ENCODE peak calls at places on chromosomes 2 and 18, in seven cellular contexts. One of them, this sample, is unnamed.
A peak's percentile ranks its signal among the peaks of the same experiment; 100 is the strongest.

GRCh38 chr2:217551229-217551909 is 451.4 kb downstream of the TNS1 start:
- DNase-seq in stomach: no peak
- DNase-seq in Panc1: no peak
- DNase-seq in GM23338: peak; percentile 76
- DNase-seq in suprapubic skin: no peak
- DNase-seq in breast epithelium: no peak
- DNase-seq in spleen: no peak
- DNase-seq in this sample: no peak

GRCh38 chr2:235496239-235496621 is 2.4 kb downstream of the AGAP1 start:
- DNase-seq in suprapubic skin: no peak
- DNase-seq in GM23338: no peak
- DNase-seq in Panc1: no peak
- DNase-seq in stomach: no peak
- DNase-seq in spleen: no peak
- DNase-seq in breast epithelium: no peak
- DNase-seq in this sample: no peak

GRCh38 chr2:235194836-235195235 is 243.0 kb downstream of the SH3BP4 start:
- DNase-seq in spleen: no peak
- DNase-seq in GM23338: no peak
- DNase-seq in suprapubic skin: no peak
- DNase-seq in Panc1: no peak
- DNase-seq in stomach: no peak
- DNase-seq in breast epithelium: no peak
- DNase-seq in this sample: no peak

GRCh38 chr18:57440331-57441101 is 5.3 kb downstream of the ONECUT2 start:
- DNase-seq in breast epithelium: no peak
- DNase-seq in spleen: no peak
- DNase-seq in suprapubic skin: no peak
- DNase-seq in stomach: no peak
- DNase-seq in Panc1: no peak
- DNase-seq in GM23338: peak; percentile 58
- DNase-seq in this sample: no peak

GRCh38 chr2:32760628-32761027 is 132.8 kb downstream of the TTC27 start:
- DNase-seq in GM23338: no peak
- DNase-seq in stomach: no peak
- DNase-seq in spleen: no peak
- DNase-seq in breast epithelium: no peak
- DNase-seq in Panc1: no peak
- DNase-seq in suprapubic skin: no peak
- DNase-seq in this sample: no peak

GRCh38 chr2:231047270-231047921 is 9.3 kb upstream of the PSMD1 start:
- DNase-seq in stomach: peak; percentile 47
- DNase-seq in spleen: no peak
- DNase-seq in breast epithelium: no peak
- DNase-seq in GM23338: no peak
- DNase-seq in suprapubic skin: no peak
- DNase-seq in Panc1: no peak
- DNase-seq in this sample: no peak

GRCh38 chr18:21117385-21118135 is 5.9 kb upstream of the ROCK1 start:
- DNase-seq in GM23338: peak; percentile 45
- DNase-seq in breast epithelium: no peak
- DNase-seq in spleen: no peak
- DNase-seq in stomach: no peak
- DNase-seq in Panc1: no peak
- DNase-seq in suprapubic skin: no peak
- DNase-seq in this sample: no peak

GRCh38 chr2:64975232-64975791 is 13.9 kb upstream of the SLC1A4 start:
- DNase-seq in Panc1: peak; percentile 56
- DNase-seq in spleen: no peak
- DNase-seq in breast epithelium: peak; percentile 66
- DNase-seq in stomach: no peak
- DNase-seq in GM23338: peak; percentile 13
- DNase-seq in suprapubic skin: no peak
- DNase-seq in this sample: no peak

GRCh38 chr2:44548221-44549098 is 186.7 kb downstream of the CAMKMT start:
- DNase-seq in stomach: no peak
- DNase-seq in GM23338: no peak
- DNase-seq in Panc1: no peak
- DNase-seq in suprapubic skin: no peak
- DNase-seq in breast epithelium: no peak
- DNase-seq in spleen: no peak
- DNase-seq in this sample: no peak

GRCh38 chr2:181949047-181949446 is 36.6 kb upstream of the PPP1R1C start:
- DNase-seq in suprapubic skin: no peak
- DNase-seq in GM23338: no peak
- DNase-seq in breast epithelium: no peak
- DNase-seq in spleen: no peak
- DNase-seq in Panc1: no peak
- DNase-seq in stomach: no peak
- DNase-seq in this sample: no peak

GRCh38 chr2:20577495-20578235 is 73.2 kb downstream of the HS1BP3 start:
- DNase-seq in spleen: peak; percentile 73
- DNase-seq in stomach: no peak
- DNase-seq in GM23338: no peak
- DNase-seq in suprapubic skin: no peak
- DNase-seq in breast epithelium: peak; percentile 87
- DNase-seq in Panc1: no peak
- DNase-seq in this sample: no peak

GRCh38 chr2:148719941-148720436 is 75.4 kb downstream of the EPC2 start:
- DNase-seq in breast epithelium: no peak
- DNase-seq in suprapubic skin: no peak
- DNase-seq in stomach: no peak
- DNase-seq in Panc1: no peak
- DNase-seq in spleen: no peak
- DNase-seq in GM23338: no peak
- DNase-seq in this sample: no peak

GRCh38 chr18:36798738-36799473 is 29.9 kb downstream of the TPGS2 start:
- DNase-seq in breast epithelium: no peak
- DNase-seq in Panc1: no peak
- DNase-seq in GM23338: peak; percentile 9
- DNase-seq in suprapubic skin: no peak
- DNase-seq in stomach: no peak
- DNase-seq in spleen: no peak
- DNase-seq in this sample: no peak

GRCh38 chr18:49029628-49030027 is 78.9 kb upstream of the SMAD7 start:
- DNase-seq in GM23338: no peak
- DNase-seq in suprapubic skin: peak; percentile 58
- DNase-seq in spleen: no peak
- DNase-seq in breast epithelium: peak; percentile 13
- DNase-seq in Panc1: no peak
- DNase-seq in stomach: no peak
- DNase-seq in this sample: no peak

GRCh38 chr2:202375006-202375610 is 1.0 kb upstream of the BMPR2 start:
- DNase-seq in spleen: peak; percentile 82
- DNase-seq in breast epithelium: peak; percentile 58
- DNase-seq in GM23338: peak; percentile 60
- DNase-seq in stomach: peak; percentile 29
- DNase-seq in Panc1: no peak
- DNase-seq in suprapubic skin: peak; percentile 85
- DNase-seq in this sample: peak; percentile 57

GRCh38 chr2:206477296-206477695 is 34.0 kb downstream of the ADAM23 start:
- DNase-seq in stomach: no peak
- DNase-seq in breast epithelium: no peak
- DNase-seq in Panc1: no peak
- DNase-seq in suprapubic skin: no peak
- DNase-seq in GM23338: no peak
- DNase-seq in spleen: no peak
- DNase-seq in this sample: no peak

GRCh38 chr2:159968282-159968900 is 94.0 kb downstream of the PLA2R1 start:
- DNase-seq in stomach: no peak
- DNase-seq in GM23338: peak; percentile 87
- DNase-seq in breast epithelium: no peak
- DNase-seq in spleen: no peak
- DNase-seq in suprapubic skin: no peak
- DNase-seq in Panc1: no peak
- DNase-seq in this sample: peak; percentile 8

GRCh38 chr2:143732076-143732475 is 602.9 kb downstream of the ARHGAP15 start:
- DNase-seq in spleen: no peak
- DNase-seq in breast epithelium: no peak
- DNase-seq in stomach: no peak
- DNase-seq in Panc1: no peak
- DNase-seq in suprapubic skin: no peak
- DNase-seq in GM23338: no peak
- DNase-seq in this sample: no peak

GRCh38 chr2:215528555-215528954 is 92.7 kb upstream of the FN1 start:
- DNase-seq in breast epithelium: no peak
- DNase-seq in Panc1: no peak
- DNase-seq in spleen: no peak
- DNase-seq in stomach: no peak
- DNase-seq in GM23338: no peak
- DNase-seq in suprapubic skin: no peak
- DNase-seq in this sample: no peak

GRCh38 chr2:16373341-16373740 is 292.3 kb downstream of the CYRIA start:
- DNase-seq in GM23338: no peak
- DNase-seq in stomach: no peak
- DNase-seq in spleen: no peak
- DNase-seq in Panc1: no peak
- DNase-seq in breast epithelium: no peak
- DNase-seq in suprapubic skin: no peak
- DNase-seq in this sample: no peak
- H3K4me3 ChIP-seq in GM23338: no peak overlapping the region
- H3K4me3 ChIP-seq in stomach: no peak overlapping the region
- H3K4me3 ChIP-seq in spleen: no peak overlapping the region
- H3K4me3 ChIP-seq in Panc1: no peak overlapping the region
- H3K4me3 ChIP-seq in breast epithelium: no peak overlapping the region
- H3K4me3 ChIP-seq in suprapubic skin: no peak overlapping the region
- H3K4me3 ChIP-seq in this sample: no peak overlapping the region

GRCh38 chr2:88859461-88859860 is 168.0 kb downstream of the RPIA start:
- DNase-seq in GM23338: no peak
- DNase-seq in Panc1: no peak
- DNase-seq in stomach: no peak
- DNase-seq in breast epithelium: no peak
- DNase-seq in suprapubic skin: no peak
- DNase-seq in spleen: no peak
- DNase-seq in this sample: no peak
- TF ChIP-seq POLR2AphosphoS5 in GM23338: no peak
- TF ChIP-seq POLR2AphosphoS5 in Panc1: no peak
- TF ChIP-seq POLR2AphosphoS5 in stomach: no peak
- TF ChIP-seq POLR2AphosphoS5 in breast epithelium: no peak
- TF ChIP-seq POLR2AphosphoS5 in suprapubic skin: no peak
- TF ChIP-seq POLR2AphosphoS5 in spleen: peak; percentile 77
- TF ChIP-seq POLR2AphosphoS5 in this sample: no peak

DNA sequence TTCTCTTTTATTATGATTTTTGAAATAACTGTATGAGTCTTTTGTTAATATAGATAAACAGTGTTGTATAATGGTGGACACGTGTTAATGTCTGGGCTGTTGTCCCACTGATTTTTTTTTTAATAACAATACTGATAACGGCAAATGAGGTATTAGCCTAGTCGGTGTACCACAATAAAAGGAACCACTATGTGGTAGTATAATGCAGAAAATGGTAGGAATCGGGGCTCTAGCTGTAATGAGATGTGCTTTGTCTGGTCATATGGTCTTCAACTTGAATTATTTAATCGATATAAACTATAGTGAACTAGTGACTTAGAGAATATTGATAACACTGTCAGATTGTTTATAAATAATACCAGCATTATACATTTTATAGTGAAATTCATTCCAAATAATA is 517.9 kb upstream of the SPHKAP start:
- DNase-seq in stomach: no peak
- DNase-seq in spleen: no peak
- DNase-seq in suprapubic skin: no peak
- DNase-seq in Panc1: no peak
- DNase-seq in breast epithelium: no peak
- DNase-seq in GM23338: no peak
- DNase-seq in this sample: no peak
- TF ChIP-seq CTCF in stomach: no peak
- TF ChIP-seq CTCF in spleen: no peak
- TF ChIP-seq CTCF in suprapubic skin: no peak
- TF ChIP-seq CTCF in Panc1: no peak
- TF ChIP-seq CTCF in breast epithelium: no peak
- TF ChIP-seq CTCF in GM23338: peak; percentile 62
- TF ChIP-seq CTCF in this sample: no peak

GRCh38 chr2:133674066-133674432 is 105.8 kb upstream of the NCKAP5 start:
- DNase-seq in GM23338: no peak
- DNase-seq in stomach: no peak
- DNase-seq in suprapubic skin: no peak
- DNase-seq in breast epithelium: no peak
- DNase-seq in Panc1: no peak
- DNase-seq in spleen: no peak
- DNase-seq in this sample: no peak
- H3K4me3 ChIP-seq in GM23338: no peak overlapping the region
- H3K4me3 ChIP-seq in stomach: peak overlapping the region; percentile 34
- H3K4me3 ChIP-seq in suprapubic skin: peak overlapping the region; percentile 37
- H3K4me3 ChIP-seq in breast epithelium: no peak overlapping the region
- H3K4me3 ChIP-seq in Panc1: no peak overlapping the region
- H3K4me3 ChIP-seq in spleen: no peak overlapping the region
- H3K4me3 ChIP-seq in this sample: no peak overlapping the region

GRCh38 chr2:103285354-103285753 is 523.5 kb downstream of the TMEM182 start:
- DNase-seq in Panc1: no peak
- DNase-seq in GM23338: no peak
- DNase-seq in suprapubic skin: no peak
- DNase-seq in spleen: no peak
- DNase-seq in stomach: no peak
- DNase-seq in breast epithelium: no peak
- DNase-seq in this sample: no peak
- TF ChIP-seq POLR2AphosphoS5 in Panc1: no peak
- TF ChIP-seq POLR2AphosphoS5 in GM23338: no peak
- TF ChIP-seq POLR2AphosphoS5 in suprapubic skin: no peak
- TF ChIP-seq POLR2AphosphoS5 in spleen: no peak
- TF ChIP-seq POLR2AphosphoS5 in stomach: no peak
- TF ChIP-seq POLR2AphosphoS5 in breast epithelium: no peak
- TF ChIP-seq POLR2AphosphoS5 in this sample: no peak

GRCh38 chr2:204177251-204177976 is 240.9 kb downstream of the ICOS start:
- DNase-seq in spleen: no peak
- DNase-seq in stomach: no peak
- DNase-seq in breast epithelium: no peak
- DNase-seq in GM23338: no peak
- DNase-seq in suprapubic skin: no peak
- DNase-seq in Panc1: no peak
- DNase-seq in this sample: no peak

GRCh38 chr2:204175552-204176271 is 239.1 kb downstream of the ICOS start:
- DNase-seq in breast epithelium: no peak
- DNase-seq in spleen: no peak
- DNase-seq in stomach: no peak
- DNase-seq in GM23338: no peak
- DNase-seq in Panc1: no peak
- DNase-seq in suprapubic skin: no peak
- DNase-seq in this sample: no peak

GRCh38 chr2:204180671-204181070 is 244.1 kb downstream of the ICOS start:
- DNase-seq in GM23338: no peak
- DNase-seq in suprapubic skin: no peak
- DNase-seq in breast epithelium: peak; percentile 18
- DNase-seq in stomach: no peak
- DNase-seq in spleen: no peak
- DNase-seq in Panc1: no peak
- DNase-seq in this sample: no peak

GRCh38 chr2:204176306-204176705 is 239.7 kb downstream of the ICOS start:
- DNase-seq in Panc1: no peak
- DNase-seq in suprapubic skin: no peak
- DNase-seq in spleen: no peak
- DNase-seq in stomach: no peak
- DNase-seq in breast epithelium: no peak
- DNase-seq in GM23338: no peak
- DNase-seq in this sample: no peak

GRCh38 chr2:204177977-204178522 is 241.5 kb downstream of the ICOS start:
- DNase-seq in breast epithelium: no peak
- DNase-seq in spleen: peak; percentile 76
- DNase-seq in suprapubic skin: no peak
- DNase-seq in GM23338: peak; percentile 73
- DNase-seq in Panc1: no peak
- DNase-seq in stomach: peak; percentile 56
- DNase-seq in this sample: peak; percentile 57
- TF ChIP-seq CTCF in breast epithelium: peak; percentile 46
- TF ChIP-seq CTCF in spleen: peak; percentile 62
- TF ChIP-seq CTCF in suprapubic skin: peak; percentile 44
- TF ChIP-seq CTCF in GM23338: peak; percentile 78
- TF ChIP-seq CTCF in Panc1: peak; percentile 67
- TF ChIP-seq CTCF in stomach: no peak
- TF ChIP-seq CTCF in this sample: peak; percentile 67

GRCh38 chr2:42176992-42177738 is 8.0 kb downstream of the EML4 start:
- DNase-seq in breast epithelium: no peak
- DNase-seq in GM23338: no peak
- DNase-seq in spleen: no peak
- DNase-seq in suprapubic skin: no peak
- DNase-seq in Panc1: no peak
- DNase-seq in stomach: no peak
- DNase-seq in this sample: no peak
- H3K4me3 ChIP-seq in breast epithelium: no peak overlapping the region
- H3K4me3 ChIP-seq in GM23338: no peak overlapping the region
- H3K4me3 ChIP-seq in spleen: no peak overlapping the region
- H3K4me3 ChIP-seq in suprapubic skin: no peak overlapping the region
- H3K4me3 ChIP-seq in Panc1: no peak overlapping the region
- H3K4me3 ChIP-seq in stomach: no peak overlapping the region
- H3K4me3 ChIP-seq in this sample: no peak overlapping the region